ENCODE peak calls at places on chromosomes 6 and 20, in five cellular contexts. One of them, this sample, is unnamed.

GRCh38 chr6:168188974-168189678 is 110.1 kb upstream of the FRMD1 start:
- DNase-seq in PC-3: no peak
- DNase-seq in ovary: no peak
- DNase-seq in psoas muscle: no peak
- DNase-seq in aorta: no peak
- DNase-seq in this sample: no peak

GRCh38 chr6:56842602-56843475 is 112.1 kb upstream of the BEND6 start:
- DNase-seq in PC-3: peak; percentile 60
- DNase-seq in ovary: no peak
- DNase-seq in psoas muscle: peak; percentile 46
- DNase-seq in aorta: peak; percentile 66
- DNase-seq in this sample: peak; percentile 69

GRCh38 chr6:19851273-19852089 is 14.3 kb downstream of the ID4 start:
- DNase-seq in PC-3: peak; percentile 90
- DNase-seq in ovary: no peak
- DNase-seq in psoas muscle: no peak
- DNase-seq in aorta: no peak
- DNase-seq in this sample: no peak

GRCh38 chr20:22652685-22653568 is 68.6 kb upstream of the FOXA2 start:
- DNase-seq in PC-3: no peak
- DNase-seq in ovary: no peak
- DNase-seq in psoas muscle: no peak
- DNase-seq in aorta: no peak
- DNase-seq in this sample: no peak

GRCh38 chr20:54167909-54168872 is 5.6 kb downstream of the CYP24A1 start:
- DNase-seq in PC-3: peak; percentile 99
- DNase-seq in ovary: no peak
- DNase-seq in psoas muscle: no peak
- DNase-seq in aorta: no peak
- DNase-seq in this sample: no peak

GRCh38 chr6:119220452-119220851 is 129.1 kb downstream of the MAN1A1 start:
- DNase-seq in PC-3: no peak
- DNase-seq in ovary: no peak
- DNase-seq in psoas muscle: no peak
- DNase-seq in aorta: no peak
- DNase-seq in this sample: no peak

GRCh38 chr6:15250440-15251168 is 4.7 kb downstream of the JARID2 start:
- DNase-seq in PC-3: no peak
- DNase-seq in ovary: no peak
- DNase-seq in psoas muscle: no peak
- DNase-seq in aorta: no peak
- DNase-seq in this sample: no peak

GRCh38 chr6:35296931-35297330 is 687 bp upstream of the DEF6 start:
- DNase-seq in PC-3: no peak
- DNase-seq in ovary: no peak
- DNase-seq in psoas muscle: no peak
- DNase-seq in aorta: no peak
- DNase-seq in this sample: no peak

GRCh38 chr6:130575971-130576370 is 210.2 kb downstream of the TMEM200A start:
- DNase-seq in PC-3: no peak
- DNase-seq in ovary: no peak
- DNase-seq in psoas muscle: no peak
- DNase-seq in aorta: no peak
- DNase-seq in this sample: peak; percentile 70

GRCh38 chr6:154096316-154096715 is 57.3 kb downstream of the OPRM1 start:
- DNase-seq in PC-3: no peak
- DNase-seq in ovary: no peak
- DNase-seq in psoas muscle: no peak
- DNase-seq in aorta: no peak
- DNase-seq in this sample: no peak

GRCh38 chr20:46364670-46365482 is 41.5 kb downstream of the ELMO2 start:
- DNase-seq in PC-3: no peak
- DNase-seq in ovary: no peak
- DNase-seq in psoas muscle: no peak
- DNase-seq in aorta: no peak
- DNase-seq in this sample: no peak

GRCh38 chr20:46361811-46362210 is 44.6 kb downstream of the ELMO2 start:
- DNase-seq in PC-3: no peak
- DNase-seq in ovary: no peak
- DNase-seq in psoas muscle: no peak
- DNase-seq in aorta: no peak
- DNase-seq in this sample: no peak

GRCh38 chr20:46365483-46366215 is 40.8 kb downstream of the ELMO2 start:
- DNase-seq in PC-3: no peak
- DNase-seq in ovary: no peak
- DNase-seq in psoas muscle: no peak
- DNase-seq in aorta: no peak
- DNase-seq in this sample: no peak

GRCh38 chr20:46362931-46363872 is 43.2 kb downstream of the ELMO2 start:
- DNase-seq in PC-3: no peak
- DNase-seq in ovary: no peak
- DNase-seq in psoas muscle: no peak
- DNase-seq in aorta: no peak
- DNase-seq in this sample: no peak

DNA sequence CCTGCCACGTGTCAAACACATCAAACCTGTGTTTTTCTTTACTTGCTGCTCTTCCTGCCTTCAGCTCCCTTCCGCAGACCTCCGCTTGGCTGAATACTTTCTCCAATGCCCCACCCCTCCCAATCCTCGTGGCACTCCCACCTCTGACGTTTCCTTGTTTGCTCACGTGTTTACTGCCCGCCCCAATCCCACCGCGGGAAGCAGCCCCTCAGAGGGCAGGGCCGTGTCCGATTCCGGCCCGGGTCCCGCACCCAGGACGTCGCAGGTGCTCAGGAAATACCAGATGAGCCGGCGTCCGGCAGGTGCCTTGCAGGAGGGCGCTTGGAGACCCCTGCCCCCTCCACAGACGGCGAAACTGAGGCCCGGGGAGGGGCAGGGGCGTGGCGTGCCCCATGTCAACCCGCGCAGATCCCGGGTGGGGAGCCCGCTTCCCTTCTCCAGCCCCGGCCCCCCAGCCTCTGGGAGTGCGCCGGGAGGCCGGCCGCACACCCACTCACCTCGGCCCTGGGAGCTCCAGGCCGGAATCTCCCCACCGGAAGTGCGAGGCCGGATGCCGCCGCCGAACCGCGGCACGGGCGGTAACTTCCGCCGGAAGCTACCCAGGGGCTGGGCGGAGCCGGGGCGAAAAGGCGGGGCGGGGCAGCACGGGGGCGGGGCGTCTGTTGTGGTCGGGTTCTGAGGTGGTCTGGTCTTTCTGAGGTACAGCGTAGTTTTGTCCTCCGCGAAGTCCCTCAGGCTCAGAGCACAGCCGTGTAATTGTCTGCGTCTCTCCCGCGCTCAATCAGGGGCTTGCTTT is 42.3 kb downstream of the ELMO2 start:
- DNase-seq in PC-3: peak; percentile 88
- DNase-seq in ovary: peak; percentile 92
- DNase-seq in psoas muscle: peak; percentile 87
- DNase-seq in aorta: peak; percentile 93
- DNase-seq in this sample: peak; percentile 88
- H3K36me3 ChIP-seq in PC-3: peaks cover 15% of the 10 kb centered on the region
- H3K36me3 ChIP-seq in ovary: no peaks in the 10 kb centered on the region
- H3K36me3 ChIP-seq in psoas muscle: peaks cover 7% of the 10 kb centered on the region
- H3K36me3 ChIP-seq in aorta: peaks cover 4% of the 10 kb centered on the region
- H3K36me3 ChIP-seq in this sample: peaks cover 29% of the 10 kb centered on the region

DNA sequence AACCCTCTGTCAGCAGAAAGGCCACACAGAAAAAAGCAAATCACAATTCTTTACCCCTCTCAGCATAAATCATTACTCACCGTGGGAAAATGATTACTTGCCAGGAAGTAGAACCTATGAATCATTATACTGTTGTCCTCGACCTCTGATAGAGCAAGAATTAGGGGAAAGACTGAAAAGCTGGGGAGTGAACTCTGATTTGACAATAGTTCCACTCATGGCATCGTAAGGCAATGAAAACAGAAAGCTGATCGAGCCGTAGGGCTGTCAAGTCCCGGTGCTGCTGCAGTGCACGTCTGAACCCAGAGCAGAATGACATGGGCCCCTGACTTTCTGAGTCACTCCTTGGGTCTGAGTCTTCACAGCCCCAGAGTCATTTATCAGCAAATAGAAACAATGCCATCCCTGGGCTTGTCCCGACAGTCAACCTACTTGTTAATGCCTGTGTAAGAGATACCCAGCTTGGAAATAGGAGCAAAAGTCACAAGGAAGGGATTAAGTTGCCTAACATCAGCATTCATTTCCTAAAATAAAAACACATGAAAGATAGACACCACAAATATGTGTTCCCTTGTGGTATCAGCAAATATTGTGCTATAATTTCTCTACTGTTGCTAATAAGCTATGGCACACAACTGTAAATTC is 224.8 kb upstream of the MARCKS start:
- DNase-seq in PC-3: peak; percentile 89
- DNase-seq in ovary: no peak
- DNase-seq in psoas muscle: peak; percentile 40
- DNase-seq in aorta: peak; percentile 71
- DNase-seq in this sample: peak; percentile 71
- H3K4me3 ChIP-seq in PC-3: peak overlapping the region; percentile 60
- H3K4me3 ChIP-seq in ovary: no peak overlapping the region
- H3K4me3 ChIP-seq in psoas muscle: peak overlapping the region; percentile 69
- H3K4me3 ChIP-seq in aorta: peak overlapping the region; percentile 22
- H3K4me3 ChIP-seq in this sample: peak overlapping the region; percentile 52

DNA sequence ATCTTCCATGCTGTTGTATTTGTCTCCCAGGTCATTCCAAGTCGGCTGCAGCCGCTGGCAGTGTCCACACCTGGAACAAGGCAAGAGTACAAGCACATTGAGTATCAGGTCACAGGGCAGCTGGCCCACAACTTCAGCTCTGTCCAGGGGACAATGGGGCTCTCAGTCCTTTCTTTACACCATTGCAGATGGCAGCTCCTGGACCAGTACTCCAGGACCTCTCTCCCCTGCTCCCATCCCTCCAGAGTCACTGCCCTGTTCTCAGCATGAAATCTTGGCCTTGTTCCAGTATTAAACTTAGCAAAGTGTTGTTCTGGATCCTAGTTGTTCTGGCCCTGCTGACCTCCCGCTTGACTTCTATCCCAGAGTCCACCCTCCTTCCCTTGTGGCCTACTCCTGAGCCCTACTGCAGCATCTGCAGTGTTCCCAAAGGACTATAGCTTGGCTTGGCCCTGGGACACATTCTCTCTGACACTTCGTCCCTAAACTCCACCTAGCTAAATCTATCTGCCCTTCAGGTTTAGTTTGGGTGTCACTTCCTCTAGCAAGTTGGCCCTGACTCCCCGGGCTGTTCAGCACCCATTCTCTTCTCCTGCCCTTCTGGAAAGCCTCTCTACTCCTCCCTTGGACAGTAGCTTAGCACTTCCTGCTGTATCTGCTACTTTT is 5.8 kb downstream of the TXNDC5 start:
- DNase-seq in PC-3: no peak
- DNase-seq in ovary: no peak
- DNase-seq in psoas muscle: no peak
- DNase-seq in aorta: no peak
- DNase-seq in this sample: no peak
- H3K36me3 ChIP-seq in PC-3: peaks cover 44% of the 10 kb centered on the region
- H3K36me3 ChIP-seq in ovary: no peaks in the 10 kb centered on the region
- H3K36me3 ChIP-seq in psoas muscle: peaks cover 6% of the 10 kb centered on the region
- H3K36me3 ChIP-seq in aorta: peaks cover 2% of the 10 kb centered on the region
- H3K36me3 ChIP-seq in this sample: peaks cover 37% of the 10 kb centered on the region

DNA sequence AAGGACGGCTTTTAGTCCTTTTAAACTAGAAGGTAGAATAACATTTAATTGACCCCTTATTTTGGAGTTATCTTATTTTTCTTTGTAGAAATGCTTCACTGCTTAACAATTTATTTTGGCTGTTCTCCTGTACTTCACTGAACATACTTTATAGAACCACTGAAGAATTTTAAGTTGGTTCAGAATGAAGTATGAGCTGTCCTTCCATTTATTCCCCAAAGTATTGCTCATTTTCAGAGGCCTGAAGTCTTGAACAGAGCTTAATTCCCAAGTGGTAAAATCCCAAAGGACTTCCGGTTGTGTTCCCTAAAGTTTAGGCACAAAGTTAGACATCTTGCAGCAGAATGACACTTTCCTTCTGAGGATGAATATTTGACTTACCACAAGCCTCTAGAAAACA is 233.3 kb downstream of the TINAG start:
- DNase-seq in PC-3: no peak
- DNase-seq in ovary: no peak
- DNase-seq in psoas muscle: no peak
- DNase-seq in aorta: no peak
- DNase-seq in this sample: no peak
- H3K4me3 ChIP-seq in PC-3: no peak overlapping the region
- H3K4me3 ChIP-seq in ovary: no peak overlapping the region
- H3K4me3 ChIP-seq in psoas muscle: no peak overlapping the region
- H3K4me3 ChIP-seq in aorta: no peak overlapping the region
- H3K4me3 ChIP-seq in this sample: no peak overlapping the region

GRCh38 chr6:161117942-161118341 is 126.4 kb downstream of the MAP3K4 start:
- DNase-seq in PC-3: no peak
- DNase-seq in ovary: no peak
- DNase-seq in psoas muscle: no peak
- DNase-seq in aorta: no peak
- DNase-seq in this sample: no peak
- H3K36me3 ChIP-seq in PC-3: peaks cover 20% of the 10 kb centered on the region
- H3K36me3 ChIP-seq in ovary: no peaks in the 10 kb centered on the region
- H3K36me3 ChIP-seq in psoas muscle: peaks cover 5% of the 10 kb centered on the region
- H3K36me3 ChIP-seq in aorta: peaks cover 7% of the 10 kb centered on the region
- H3K36me3 ChIP-seq in this sample: peaks cover 9% of the 10 kb centered on the region

GRCh38 chr20:49481116-49481515 is 1.4 kb downstream of the KCNB1 start:
- DNase-seq in PC-3: no peak
- DNase-seq in ovary: no peak
- DNase-seq in psoas muscle: no peak
- DNase-seq in aorta: no peak
- DNase-seq in this sample: no peak
- H3K4me3 ChIP-seq in PC-3: no peak overlapping the region
- H3K4me3 ChIP-seq in ovary: no peak overlapping the region
- H3K4me3 ChIP-seq in psoas muscle: no peak overlapping the region
- H3K4me3 ChIP-seq in aorta: no peak overlapping the region
- H3K4me3 ChIP-seq in this sample: no peak overlapping the region

DNA sequence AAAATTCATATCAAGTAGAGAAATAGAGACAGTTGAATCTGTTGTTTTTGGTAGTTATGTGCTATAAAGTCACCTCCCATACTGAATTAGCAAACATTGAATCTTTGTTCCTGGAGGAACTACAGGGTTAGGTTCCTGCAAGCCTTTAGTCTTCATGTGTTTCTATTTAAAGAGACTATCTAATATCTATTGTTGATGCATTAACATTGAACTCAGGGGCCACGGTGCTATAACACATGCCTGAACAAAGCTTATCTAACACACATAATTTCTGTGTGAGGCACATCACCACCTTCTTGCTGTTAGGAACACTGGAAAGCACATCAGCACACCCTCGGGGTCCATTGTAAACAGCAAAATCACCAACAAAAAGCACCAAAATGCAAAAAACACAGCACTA is 21.2 kb downstream of the ARFGEF2 start:
- DNase-seq in PC-3: no peak
- DNase-seq in ovary: no peak
- DNase-seq in psoas muscle: no peak
- DNase-seq in aorta: no peak
- DNase-seq in this sample: no peak
- H3K36me3 ChIP-seq in PC-3: peaks cover 14% of the 10 kb centered on the region
- H3K36me3 ChIP-seq in ovary: no peaks in the 10 kb centered on the region
- H3K36me3 ChIP-seq in psoas muscle: peaks cover 5% of the 10 kb centered on the region
- H3K36me3 ChIP-seq in aorta: no peaks in the 10 kb centered on the region
- H3K36me3 ChIP-seq in this sample: peaks cover 17% of the 10 kb centered on the region

GRCh38 chr20:50195524-50196120 is 5.0 kb downstream of the CEBPB start:
- DNase-seq in PC-3: no peak
- DNase-seq in ovary: no peak
- DNase-seq in psoas muscle: no peak
- DNase-seq in aorta: no peak
- DNase-seq in this sample: no peak
- H3K4me3 ChIP-seq in PC-3: no peak overlapping the region
- H3K4me3 ChIP-seq in ovary: no peak overlapping the region
- H3K4me3 ChIP-seq in psoas muscle: no peak overlapping the region
- H3K4me3 ChIP-seq in aorta: no peak overlapping the region
- H3K4me3 ChIP-seq in this sample: no peak overlapping the region